ENCODE peak calls at places on chromosomes 3 and 15, in five cellular contexts. G is M059J, Z is Kasumi-1, T is T-helper 1 cell, I is frontal cortex. H is an unnamed sample.

GRCh38 chr15:40691737-40692136 is 3.2 kb upstream of the RAD51 start:
- DNase-seq in G (peak), Z (no peak), T (no peak), I (no peak), H (no peak)

GRCh38 chr3:172107403-172107802 is 68.0 kb downstream of the FNDC3B start:
- DNase-seq in G (no peak), Z (no peak), T (peak), I (no peak), H (peak)

GRCh38 chr3:37456270-37456708 is 281.9 kb upstream of the LRRFIP2 start:
- DNase-seq in G (no peak), Z (peak), T (no peak), I (peak), H (no peak)

GRCh38 chr3:45987368-45988099 is 8.1 kb downstream of the FYCO1 start:
- DNase-seq in G (no peak), Z (no peak), T (no peak), I (no peak), H (no peak)

GRCh38 chr3:173761161-173761560 is 363.6 kb downstream of the NLGN1 start:
- DNase-seq in G (no peak), Z (no peak), T (no peak), I (no peak), H (no peak)

GRCh38 chr3:26049956-26050355 is 260.1 kb downstream of the OXSM start:
- DNase-seq in G (no peak), Z (no peak), T (no peak), I (no peak), H (no peak)

GRCh38 chr3:169509359-169509758 is 154.2 kb downstream of the MECOM start:
- DNase-seq in G (no peak), Z (no peak), T (no peak), I (no peak), H (no peak)

GRCh38 chr3:168002786-168003368 is 92.8 kb downstream of the GOLIM4 start:
- DNase-seq in G (peak), Z (no peak), T (no peak), I (no peak), H (no peak)

GRCh38 chr3:188006726-188007393 is 147.1 kb upstream of the LPP start:
- DNase-seq in G (peak), Z (no peak), T (no peak), I (no peak), H (no peak)

GRCh38 chr15:31510003-31510402 is 183.4 kb downstream of the KLF13 start:
- DNase-seq in G (no peak), Z (no peak), T (no peak), I (no peak), H (no peak)

GRCh38 chr3:8529738-8530525 is 28.3 kb downstream of the LMCD1 start:
- DNase-seq in G (peak), Z (peak), T (no peak), I (no peak), H (no peak)

GRCh38 chr15:88324241-88325065 is 67.9 kb upstream of the NTRK3 start:
- DNase-seq in G (peak), Z (no peak), T (no peak), I (no peak), H (no peak)

GRCh38 chr15:69576035-69576526 is 123.5 kb downstream of the RPLP1 start:
- DNase-seq in G (peak), Z (peak), T (peak), I (peak), H (peak)

GRCh38 chr3:37546876-37547275 is 314.8 kb upstream of the CTDSPL start:
- DNase-seq in G (peak), Z (peak), T (no peak), I (peak), H (peak)

GRCh38 chr3:120172070-120172469 is 77.8 kb upstream of the GSK3B start:
- DNase-seq in G (peak), Z (no peak), T (no peak), I (no peak), H (no peak)

GRCh38 chr15:40702077-40702476 is 7.1 kb downstream of the RAD51 start:
- DNase-seq in G (peak), Z (peak), T (no peak), I (peak), H (no peak)

H was measured in CMK.